ENCODE peak calls at places on chromosomes 7 and 10, in six cellular contexts. V is GM23248; I is pancreas; U is effector memory CD8-positive, alpha-beta T cell; T is GM10248; S is NCI-H1105 treated with DMSO at 0.1 percent for 48 hours. G is an unnamed sample.
A peak's percentile ranks its signal among the peaks of the same experiment; 100 is the strongest.

GRCh38 chr10:132793871-132794849 is 8.2 kb upstream of the NKX6-2 start:
- DNase-seq in V (peak; percentile 30), I (no peak), U (no peak), T (no peak), S (peak; percentile 47), G (no peak)

GRCh38 chr7:67463983-67464382 is 467.4 kb downstream of the TYW1 start:
- DNase-seq in V (no peak), I (no peak), U (no peak), T (no peak), S (no peak), G (no peak)

GRCh38 chr10:1548596-1548995 is 188.7 kb downstream of the ADARB2 start:
- DNase-seq in V (no peak), I (no peak), U (no peak), T (no peak), S (no peak), G (no peak)

GRCh38 chr10:99369126-99369525 is 40.0 kb downstream of the CNNM1 start:
- DNase-seq in V (peak; percentile 85), I (no peak), U (no peak), T (no peak), S (no peak), G (no peak)

GRCh38 chr10:54703086-54703485 is 97.9 kb downstream of the PCDH15 start:
- DNase-seq in V (no peak), I (no peak), U (no peak), T (no peak), S (no peak), G (no peak)

GRCh38 chr10:120644549-120645410 is 187.8 kb downstream of the PLPP4 start:
- DNase-seq in V (no peak), I (no peak), U (no peak), T (no peak), S (no peak), G (no peak)

GRCh38 chr7:103636153-103636552 is 190.1 kb upstream of the SLC26A5 start:
- DNase-seq in V (peak; percentile 47), I (no peak), U (no peak), T (no peak), S (no peak), G (no peak)

GRCh38 chr7:117217636-117218035 is 105.2 kb downstream of the WNT2 start:
- DNase-seq in V (peak; percentile 65), I (no peak), U (no peak), T (no peak), S (no peak), G (no peak)

GRCh38 chr7:70660819-70661191 is 471.1 kb upstream of the GALNT17 start:
- DNase-seq in V (no peak), I (no peak), U (no peak), T (no peak), S (no peak), G (no peak)

GRCh38 chr10:33129181-33129928 is 171.3 kb upstream of the ITGB1 start:
- DNase-seq in V (peak; percentile 98), I (peak; percentile 19), U (no peak), T (no peak), S (no peak), G (no peak)

GRCh38 chr10:98655512-98655911 is 208.8 kb upstream of the HPS1 start:
- DNase-seq in V (no peak), I (no peak), U (no peak), T (no peak), S (no peak), G (no peak)

GRCh38 chr7:107946451-107946850 is 55.5 kb downstream of the DLD start:
- DNase-seq in V (peak; percentile 68), I (no peak), U (no peak), T (no peak), S (no peak), G (no peak)

GRCh38 chr7:116782177-116782711 is 80.1 kb upstream of the CAPZA2 start:
- DNase-seq in V (peak; percentile 87), I (no peak), U (no peak), T (no peak), S (no peak), G (no peak)

GRCh38 chr10:29048506-29048905 is 240.4 kb upstream of the LYZL1 start:
- DNase-seq in V (no peak), I (no peak), U (no peak), T (no peak), S (no peak), G (no peak)

GRCh38 chr7:101299511-101300464 is 21.8 kb downstream of the IFT22 start:
- DNase-seq in V (no peak), I (no peak), U (no peak), T (no peak), S (no peak), G (no peak)

GRCh38 chr10:86944471-86944870 is 12.9 kb downstream of the MMRN2 start:
- DNase-seq in V (peak; percentile 62), I (no peak), U (no peak), T (no peak), S (no peak), G (no peak)

GRCh38 chr10:33273295-33274002 is 61.0 kb downstream of the NRP1 start:
- DNase-seq in V (peak; percentile 98), I (peak; percentile 91), U (no peak), T (no peak), S (peak; percentile 78), G (peak; percentile 80)

G was measured in left colon.